ENCODE peak calls at places on chromosomes 6 and 20, in eight cellular contexts. M, F, K, J, V, S, C and H are unnamed samples.

GRCh38 chr20:61883867-61884393 is 181.8 kb downstream of the TAF4 start:
- DNase-seq in F (peak), J (no peak), V (no peak), C (no peak), M (no peak), S (no peak), K (no peak), H (no peak)

GRCh38 chr6:111761783-111762312 is 111.4 kb downstream of the FYN start:
- DNase-seq in M (no peak), C (no peak), S (no peak), K (no peak), J (no peak), F (peak), V (no peak), H (no peak)

GRCh38 chr20:63336232-63336752 is 24.9 kb downstream of the CHRNA4 start:
- DNase-seq in K (no peak), C (no peak), J (no peak), S (no peak), V (no peak), F (no peak), M (no peak), H (no peak)

GRCh38 chr6:119575721-119576120 is 226.2 kb upstream of the MAN1A1 start:
- DNase-seq in M (no peak), J (no peak), C (peak), F (peak), S (no peak), K (no peak), V (no peak), H (no peak)

GRCh38 chr6:121603486-121603885 is 168.0 kb downstream of the GJA1 start:
- DNase-seq in M (no peak), V (no peak), J (no peak), S (no peak), F (no peak), C (no peak), K (no peak), H (no peak)

GRCh38 chr6:125748534-125749111 is 809 bp upstream of the HEY2 start:
- DNase-seq in F (peak), J (no peak), K (no peak), S (no peak), M (peak), C (no peak), V (no peak), H (no peak)

GRCh38 chr6:158474961-158475343 is 84.9 kb upstream of the TMEM181 start:
- DNase-seq in F (peak), S (no peak), V (no peak), C (peak), J (no peak), K (no peak), M (no peak), H (no peak)

GRCh38 chr6:21846541-21847451 is 253.2 kb downstream of the SOX4 start:
- DNase-seq in K (no peak), J (no peak), C (no peak), F (no peak), S (no peak), V (no peak), M (peak), H (peak)

GRCh38 chr6:37648465-37649330 is 49.0 kb downstream of the MDGA1 start:
- DNase-seq in S (no peak), M (no peak), K (no peak), C (no peak), J (peak), F (no peak), V (no peak), H (no peak)

GRCh38 chr6:4460595-4461475 is 315.4 kb upstream of the CDYL start:
- DNase-seq in J (peak), C (peak), K (peak), V (no peak), M (no peak), S (no peak), F (peak), H (no peak)

GRCh38 chr6:128491041-128491642 is 29.3 kb downstream of the PTPRK start:
- DNase-seq in V (no peak), K (no peak), S (no peak), M (no peak), J (no peak), F (peak), C (no peak), H (no peak)

GRCh38 chr6:75760320-75760719 is 11.3 kb downstream of the MYO6 start:
- DNase-seq in C (no peak), J (no peak), V (no peak), S (no peak), F (no peak), K (no peak), M (no peak), H (no peak)

GRCh38 chr20:1881240-1881835 is 13.9 kb upstream of the SIRPA start:
- DNase-seq in K (no peak), F (no peak), S (no peak), J (peak), V (no peak), M (no peak), C (no peak), H (no peak)

GRCh38 chr6:36493859-36494258 is 51.1 kb downstream of the KCTD20 start:
- DNase-seq in K (no peak), J (no peak), S (no peak), C (no peak), F (peak), V (no peak), M (no peak), H (no peak)

GRCh38 chr6:108592371-108593337 is 31.9 kb downstream of the FOXO3 start:
- DNase-seq in V (no peak), S (peak), C (peak), M (no peak), F (peak), K (no peak), J (no peak), H (no peak)

GRCh38 chr20:56687061-56687460 is 58.0 kb downstream of the TFAP2C start:
- DNase-seq in J (no peak), F (no peak), M (no peak), V (no peak), C (no peak), S (no peak), K (no peak), H (no peak)

GRCh38 chr6:13415276-13415675 is 72.1 kb downstream of the GFOD1 start:
- DNase-seq in M (no peak), F (no peak), S (no peak), K (no peak), J (no peak), V (no peak), C (no peak), H (no peak)

GRCh38 chr6:137602871-137603270 is 108.7 kb upstream of the OLIG3 start:
- DNase-seq in J (no peak), F (no peak), S (no peak), C (no peak), M (no peak), V (no peak), K (no peak), H (no peak)

GRCh38 chr6:144895313-144895712 is 610.2 kb downstream of the UTRN start:
- DNase-seq in F (no peak), S (no peak), C (no peak), M (no peak), V (no peak), K (no peak), J (no peak), H (no peak)

GRCh38 chr6:168554472-168554871 is 113.5 kb downstream of the SMOC2 start:
- DNase-seq in C (no peak), V (no peak), J (no peak), K (no peak), F (no peak), S (no peak), M (no peak), H (no peak)

GRCh38 chr6:28838634-28839442 is 84.9 kb downstream of the TRIM27 start:
- DNase-seq in C (peak), F (peak), K (peak), J (peak), V (peak), M (peak), S (peak), H (peak)

GRCh38 chr20:34040300-34041015 is 46.7 kb downstream of the RALY start:
- DNase-seq in J (no peak), F (no peak), V (no peak), C (no peak), S (no peak), K (no peak), M (no peak), H (no peak)

GRCh38 chr6:106702046-106702445 is 72.7 kb downstream of the QRSL1 start:
- DNase-seq in S (peak), K (no peak), V (no peak), C (no peak), M (no peak), F (no peak), J (no peak), H (no peak)

GRCh38 chr6:69796081-69796626 is 656 bp downstream of the LMBRD1 start:
- DNase-seq in C (peak), S (peak), J (no peak), K (no peak), V (peak), M (no peak), F (peak), H (no peak)

GRCh38 chr6:53671111-53671510 is 5.6 kb upstream of the KLHL31 start:
- DNase-seq in S (no peak), J (no peak), V (no peak), K (no peak), C (no peak), M (no peak), F (peak), H (no peak)

GRCh38 chr6:142035890-142036289 is 96.8 kb upstream of the GJE1 start:
- DNase-seq in V (no peak), S (no peak), J (no peak), M (no peak), F (no peak), K (no peak), C (no peak), H (no peak)

GRCh38 chr6:44662461-44663121 is 275.1 kb downstream of the CDC5L start:
- DNase-seq in M (no peak), V (peak), F (peak), S (no peak), C (no peak), K (no peak), J (no peak), H (no peak)

GRCh38 chr6:15628499-15629131 is 34.2 kb downstream of the DTNBP1 start:
- DNase-seq in K (no peak), V (no peak), M (no peak), C (peak), F (peak), J (no peak), S (no peak), H (no peak)

GRCh38 chr6:129233458-129234134 is 350.7 kb downstream of the LAMA2 start:
- DNase-seq in J (no peak), V (no peak), C (no peak), K (no peak), M (no peak), F (no peak), S (no peak), H (no peak)

GRCh38 chr6:35146453-35146852 is 5.3 kb upstream of the TCP11 start:
- DNase-seq in S (peak), F (peak), M (peak), K (no peak), V (peak), J (peak), C (peak), H (peak)

GRCh38 chr20:10832146-10832545 is 158.3 kb upstream of the JAG1 start:
- DNase-seq in V (no peak), K (no peak), J (no peak), C (no peak), M (no peak), F (peak), S (no peak), H (no peak)

GRCh38 chr20:62219992-62220665 is at the start of gene HRH3:
- DNase-seq in C (no peak), V (no peak), K (no peak), S (peak), M (peak), F (peak), J (peak), H (peak)

GRCh38 chr20:11159728-11160127 is 485.9 kb upstream of the JAG1 start:
- DNase-seq in J (no peak), C (peak), V (no peak), S (no peak), F (peak), M (no peak), K (no peak), H (no peak)

GRCh38 chr6:121305957-121306607 is 28.2 kb downstream of the TBC1D32 start:
- DNase-seq in C (peak), J (no peak), M (no peak), F (peak), S (peak), K (no peak), V (no peak), H (no peak)

GRCh38 chr6:158978752-158979151 is 21.2 kb downstream of the RSPH3 start:
- DNase-seq in C (peak), J (no peak), M (no peak), V (no peak), S (no peak), F (peak), K (no peak), H (no peak)

GRCh38 chr6:35058041-35058675 is 83.0 kb downstream of the TCP11 start:
- DNase-seq in F (peak), S (no peak), V (no peak), K (no peak), C (no peak), M (no peak), J (no peak), H (no peak)

GRCh38 chr6:32700391-32701040 is 34.1 kb upstream of the HLA-DQB1 start:
- DNase-seq in S (peak), V (peak), M (peak), K (no peak), J (no peak), C (peak), F (peak), H (peak)
- TF ChIP-seq CTCF in S (peak), V (peak), M (peak), K (peak), J (peak), C (peak), F (peak), H (peak)

GRCh38 chr20:50992733-50993457 is 30.0 kb downstream of the KCNG1 start:
- DNase-seq in V (no peak), J (no peak), K (no peak), S (peak), C (no peak), F (peak), M (peak), H (no peak)

GRCh38 chr20:50991076-50991475 is 31.8 kb downstream of the KCNG1 start:
- DNase-seq in S (no peak), C (no peak), F (no peak), J (no peak), V (no peak), K (no peak), M (no peak), H (no peak)

GRCh38 chr20:50982372-50982771 is 23.8 kb downstream of the MOCS3 start:
- DNase-seq in M (no peak), V (no peak), K (no peak), S (no peak), J (no peak), F (peak), C (peak), H (no peak)

GRCh38 chr20:50992336-50992732 is 30.6 kb downstream of the KCNG1 start:
- DNase-seq in S (no peak), F (no peak), K (no peak), M (no peak), C (no peak), V (no peak), J (no peak), H (no peak)

DNA sequence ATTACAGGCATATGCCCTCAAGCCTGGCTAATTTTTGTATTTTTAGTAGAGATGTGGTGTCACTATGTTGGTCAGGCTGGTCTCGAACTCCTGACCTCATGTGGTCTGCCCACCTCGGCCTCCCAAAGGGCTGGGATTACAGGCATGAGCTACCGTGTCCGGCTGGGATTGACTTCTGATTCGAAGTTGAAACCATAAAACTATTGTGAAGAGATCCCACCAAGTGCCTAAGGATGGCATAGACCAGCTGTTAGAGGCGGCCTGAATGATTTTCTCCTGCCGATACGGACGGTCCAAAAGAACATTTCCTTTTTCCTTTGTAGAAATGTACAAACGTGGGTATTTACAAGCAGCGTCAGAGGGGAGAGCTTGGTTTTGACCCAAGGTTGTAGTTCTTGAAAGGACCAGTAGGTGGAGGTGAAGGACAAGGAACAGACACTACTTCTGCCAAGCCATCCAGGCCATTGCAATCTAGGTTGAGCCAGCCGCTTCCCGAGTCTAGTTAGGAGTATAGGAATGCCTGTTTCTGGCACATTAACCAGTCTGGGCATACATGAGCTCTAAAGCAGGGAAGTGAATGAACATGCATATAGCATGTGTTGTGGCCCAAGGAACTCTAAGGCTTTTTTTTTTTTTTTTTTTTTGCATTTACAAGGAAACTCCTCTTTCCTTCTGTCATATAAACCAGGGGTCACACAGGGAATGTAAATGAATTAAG is 29.0 kb downstream of the MOCS3 start:
- DNase-seq in M (peak), F (peak), K (peak), J (peak), V (peak), C (peak), S (peak), H (peak)
- TF ChIP-seq CTCF in M (peak), F (peak), K (peak), J (peak), V (peak), C (peak), S (peak), H (peak)

DNA sequence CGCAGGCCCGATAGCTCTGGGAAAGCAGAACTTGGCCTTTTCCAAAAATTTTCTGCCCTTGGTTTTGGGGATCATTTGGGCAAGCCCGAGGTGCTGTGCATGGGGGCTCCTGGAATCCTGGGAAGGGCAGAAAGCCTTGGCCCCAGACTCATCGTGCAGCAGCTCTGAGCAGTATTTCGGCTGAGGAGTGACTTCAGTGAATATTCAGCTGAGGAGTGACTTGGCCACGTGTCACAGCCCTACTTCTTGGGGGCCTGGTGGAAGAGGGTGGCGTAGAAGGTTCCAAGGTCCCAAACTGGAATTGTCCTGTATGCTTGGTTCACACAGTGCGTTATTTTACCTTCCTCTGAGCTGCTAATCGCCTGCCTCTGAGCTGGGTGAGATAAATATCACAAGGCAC is 1.1 kb upstream of the BMP2 start:
- DNase-seq in M (no peak), C (no peak), V (no peak), S (no peak), K (no peak), J (no peak), F (no peak), H (no peak)
- TF ChIP-seq CTCF in M (no peak), C (no peak), V (no peak), S (no peak), K (no peak), J (no peak), F (no peak), H (no peak)

DNA sequence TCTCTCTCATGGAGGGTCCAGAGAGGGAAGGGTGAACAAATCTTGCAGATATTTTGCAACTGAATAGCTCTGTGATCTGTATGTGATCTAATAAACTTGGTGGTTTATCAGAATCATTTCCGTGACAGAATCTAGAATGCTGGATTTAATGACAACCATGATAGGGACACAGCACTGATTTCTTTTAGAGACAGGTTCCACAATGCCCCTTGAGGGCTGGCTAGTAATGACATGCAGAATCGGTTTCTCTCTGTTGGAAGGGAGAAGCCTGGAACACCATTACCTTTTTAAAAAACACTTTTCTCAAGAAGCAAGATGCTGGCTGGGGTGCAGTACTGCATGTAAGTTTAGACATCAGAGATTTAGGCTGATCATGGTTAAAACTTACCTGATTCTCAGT is 313.4 kb downstream of the CDH26 start:
- DNase-seq in F (peak), V (no peak), J (no peak), C (no peak), S (no peak), K (no peak), M (peak), H (no peak)
- TF ChIP-seq CTCF in F (no peak), V (no peak), J (no peak), C (peak), S (no peak), K (no peak), M (peak), H (peak)